ENCODE peak calls at places on chromosomes 6 and 20, in five cellular contexts. Y is cardiac muscle cell, L is endothelial cell, E is A673, G is HFFc6. D is an unnamed sample.

GRCh38 chr6:2684766-2685754 is 65.7 kb downstream of the MYLK4 start:
- DNase-seq in Y (no peak), L (no peak), E (no peak), G (no peak), D (no peak)

GRCh38 chr6:11999245-11999644 is 12.9 kb upstream of the HIVEP1 start:
- DNase-seq in Y (no peak), L (no peak), E (no peak), G (no peak), D (no peak)

GRCh38 chr6:28977351-28978136 is 27.6 kb downstream of the ZNF311 start:
- DNase-seq in Y (no peak), L (no peak), E (peak), G (peak), D (peak)

GRCh38 chr20:34475979-34476736 is 40.1 kb upstream of the DYNLRB1 start:
- DNase-seq in Y (peak), L (peak), E (no peak), G (no peak), D (peak)

GRCh38 chr6:125533710-125534397 is 215.6 kb upstream of the HEY2 start:
- DNase-seq in Y (no peak), L (peak), E (no peak), G (no peak), D (no peak)

GRCh38 chr20:62050166-62051120 is 15.2 kb downstream of the TAF4 start:
- DNase-seq in Y (no peak), L (no peak), E (no peak), G (no peak), D (no peak)

GRCh38 chr6:46299253-46299652 is 128.5 kb upstream of the ENPP5 start:
- DNase-seq in Y (no peak), L (no peak), E (no peak), G (no peak), D (no peak)

GRCh38 chr20:33653218-33653899 is 8.8 kb upstream of the C20orf144 start:
- DNase-seq in Y (peak), L (peak), E (peak), G (peak), D (peak)

GRCh38 chr6:43972179-43972914 is 154.9 kb downstream of the MRPL14 start:
- DNase-seq in Y (no peak), L (no peak), E (no peak), G (no peak), D (no peak)

GRCh38 chr6:125918681-125919566 is 37.6 kb upstream of the HINT3 start:
- DNase-seq in Y (no peak), L (no peak), E (peak), G (peak), D (peak)

GRCh38 chr6:166282394-166283032 is 25.7 kb downstream of the PRR18 start:
- DNase-seq in Y (no peak), L (no peak), E (no peak), G (no peak), D (no peak)

GRCh38 chr6:33040157-33040556 is 30.8 kb upstream of the HLA-DOA start:
- DNase-seq in Y (no peak), L (no peak), E (no peak), G (no peak), D (no peak)

GRCh38 chr6:121526282-121526681 is 90.8 kb downstream of the GJA1 start:
- DNase-seq in Y (no peak), L (no peak), E (no peak), G (no peak), D (no peak)

GRCh38 chr6:16684896-16685554 is 76.2 kb downstream of the ATXN1 start:
- DNase-seq in Y (no peak), L (no peak), E (no peak), G (no peak), D (no peak)

GRCh38 chr6:168890306-168890995 is 363.2 kb downstream of the THBS2 start:
- DNase-seq in Y (no peak), L (no peak), E (no peak), G (no peak), D (no peak)

GRCh38 chr20:52905235-52905634 is 66.9 kb upstream of the TSHZ2 start:
- DNase-seq in Y (no peak), L (no peak), E (no peak), G (no peak), D (no peak)

GRCh38 chr20:20685635-20686034 is 26.8 kb downstream of the RALGAPA2 start:
- DNase-seq in Y (no peak), L (no peak), E (no peak), G (no peak), D (no peak)

GRCh38 chr6:135334169-135334568 is 153.1 kb downstream of the MYB start:
- DNase-seq in Y (no peak), L (no peak), E (peak), G (peak), D (peak)

GRCh38 chr6:17484201-17484606 is 90.8 kb downstream of the CAP2 start:
- DNase-seq in Y (peak), L (no peak), E (no peak), G (no peak), D (no peak)

GRCh38 chr6:110760589-110760988 is 54.7 kb downstream of the CDK19 start:
- DNase-seq in Y (no peak), L (no peak), E (no peak), G (no peak), D (no peak)

GRCh38 chr6:31094389-31094881 is 17.9 kb downstream of the C6orf15 start:
- DNase-seq in Y (no peak), L (no peak), E (peak), G (no peak), D (peak)

GRCh38 chr6:145670306-145670705 is 65.0 kb downstream of the EPM2A start:
- DNase-seq in Y (no peak), L (no peak), E (no peak), G (no peak), D (no peak)

GRCh38 chr6:141354191-141354950 is 778.4 kb upstream of the GJE1 start:
- DNase-seq in Y (no peak), L (no peak), E (peak), G (no peak), D (no peak)

GRCh38 chr6:105536961-105537360 is 134.1 kb upstream of the PREP start:
- DNase-seq in Y (no peak), L (no peak), E (peak), G (no peak), D (no peak)

GRCh38 chr20:50061151-50062005 is 51.6 kb downstream of the UBE2V1 start:
- DNase-seq in Y (no peak), L (no peak), E (no peak), G (no peak), D (no peak)

GRCh38 chr6:105872244-105872643 is 213.9 kb upstream of the PRDM1 start:
- DNase-seq in Y (no peak), L (no peak), E (no peak), G (no peak), D (no peak)

DNA sequence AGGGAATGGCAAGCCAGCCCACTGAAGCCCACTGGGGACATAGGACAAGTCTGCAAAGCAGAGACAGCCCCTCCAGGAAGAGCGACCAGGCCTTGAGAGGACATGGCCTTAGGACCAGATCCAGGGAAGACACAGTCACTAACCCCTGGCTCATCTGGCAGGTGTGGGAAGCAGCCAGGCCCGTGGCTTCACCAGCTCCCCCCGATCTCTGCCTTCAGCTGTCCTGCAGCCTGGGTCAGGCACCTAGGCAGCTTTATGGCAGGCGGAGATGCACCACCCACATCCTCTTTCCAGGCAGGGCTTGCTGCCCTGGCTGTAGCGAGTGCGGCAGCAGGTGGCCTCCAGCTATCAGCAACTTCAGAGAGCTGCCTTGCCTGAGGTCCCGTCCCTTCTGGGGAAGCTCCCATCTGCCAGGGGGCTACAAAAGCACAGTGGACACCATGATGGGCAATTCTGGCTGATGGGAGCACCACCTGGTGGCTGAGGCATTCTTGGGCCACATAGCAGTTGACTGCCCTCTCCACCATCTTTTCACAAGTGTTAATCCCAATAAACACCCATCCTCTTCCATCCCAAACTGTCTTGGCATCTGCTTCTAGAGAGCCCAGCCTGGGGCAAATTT is 85.8 kb downstream of the DZANK1 start:
- DNase-seq in Y (no peak), L (no peak), E (no peak), G (no peak), D (no peak)
- TF ChIP-seq CTCF in Y (no peak), L (no peak), E (peak), G (no peak), D (no peak)

DNA sequence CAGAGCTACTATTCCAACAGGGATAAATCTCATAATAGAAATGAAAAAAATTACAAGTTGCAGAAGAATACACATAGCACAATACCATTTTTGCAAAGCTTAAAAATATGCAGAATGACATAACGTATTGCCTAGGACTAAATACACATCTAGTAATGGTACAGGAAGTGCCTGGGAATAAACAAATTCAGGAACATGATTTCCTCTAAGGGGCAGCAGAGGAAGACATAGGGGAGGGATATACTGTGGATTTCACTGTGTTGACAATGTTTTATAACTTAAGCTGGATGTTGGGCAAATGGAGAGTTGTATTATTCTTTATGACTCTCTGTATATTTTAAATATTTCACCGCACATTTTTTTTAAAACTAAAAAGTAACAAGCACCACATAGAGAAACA is 5.5 kb upstream of the GLO1 start:
- DNase-seq in Y (no peak), L (no peak), E (peak), G (no peak), D (no peak)
- TF ChIP-seq CTCF in Y (no peak), L (no peak), E (peak), G (no peak), D (no peak)

DNA sequence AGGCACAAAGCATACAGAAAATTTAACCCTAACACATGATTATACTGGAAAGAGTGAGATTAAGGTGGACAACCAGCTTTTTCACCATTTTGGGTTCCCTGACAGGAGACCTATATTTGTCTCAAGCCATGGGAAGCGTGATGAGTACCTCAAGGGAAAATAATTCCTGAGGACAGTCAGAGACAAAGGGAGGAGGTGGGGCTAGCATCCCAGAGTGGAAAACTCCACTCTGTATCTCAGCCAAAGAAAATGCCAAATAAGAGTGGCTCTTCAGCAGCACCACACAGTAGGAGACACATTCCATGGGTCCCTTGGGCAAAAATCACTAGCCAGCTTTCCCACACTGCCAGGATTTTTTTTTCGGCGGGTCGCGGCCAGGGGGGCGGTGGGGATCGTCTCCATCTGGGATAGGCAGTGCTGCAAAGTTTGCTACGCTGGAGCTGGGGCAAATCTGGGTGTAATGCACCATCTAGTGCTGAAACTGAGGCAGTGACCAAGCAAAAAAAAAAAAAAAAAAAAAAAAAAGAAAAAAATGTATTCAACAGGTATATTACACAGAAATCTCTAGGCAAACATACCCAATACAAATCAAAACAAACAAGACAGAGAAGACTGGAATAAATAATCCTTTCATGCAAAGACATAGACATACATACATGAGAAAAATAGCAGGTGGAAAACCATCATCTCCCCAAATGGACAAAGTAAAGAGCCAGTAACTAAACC is 77.3 kb upstream of the SLC35F1 start:
- DNase-seq in Y (peak), L (peak), E (peak), G (peak), D (peak)
- TF ChIP-seq CTCF in Y (peak), L (peak), E (peak), G (peak), D (peak)

GRCh38 chr6:57243954-57244353 is 21.8 kb upstream of the RAB23 start:
- DNase-seq in Y (no peak), L (no peak), E (no peak), G (no peak), D (no peak)
- TF ChIP-seq CTCF in Y (no peak), L (no peak), E (no peak), G (no peak), D (no peak)